ENCODE peak calls at places on chromosomes 7 and 10, in eight cellular contexts. J, T, A, N, U, Q, I and C are unnamed samples.

GRCh38 chr10:102831322-102832071 is 5.7 kb downstream of the CYP17A1 start:
- DNase-seq in J (no peak), T (no peak), A (no peak), N (no peak), U (no peak), Q (no peak), I (no peak), C (no peak)

GRCh38 chr7:36726806-36727503 is 2.7 kb upstream of the AOAH start:
- DNase-seq in J (no peak), T (no peak), A (no peak), N (no peak), U (no peak), Q (no peak), I (no peak), C (no peak)

GRCh38 chr10:50850576-50851340 is 34.7 kb downstream of the A1CF start:
- DNase-seq in J (no peak), T (no peak), A (no peak), N (no peak), U (no peak), Q (no peak), I (no peak), C (no peak)

GRCh38 chr10:129541748-129542487 is 74.9 kb downstream of the MGMT start:
- DNase-seq in J (no peak), T (no peak), A (no peak), N (no peak), U (no peak), Q (no peak), I (no peak), C (no peak)

GRCh38 chr7:86653919-86654659 is 10.4 kb downstream of the GRM3 start:
- DNase-seq in J (no peak), T (no peak), A (peak; percentile 13), N (no peak), U (peak; percentile 60), Q (no peak), I (no peak), C (peak; percentile 13)

GRCh38 chr10:46554166-46554781 is 2.2 kb downstream of the GPRIN2 start:
- DNase-seq in J (no peak), T (no peak), A (peak; percentile 3), N (no peak), U (no peak), Q (no peak), I (no peak), C (no peak)

GRCh38 chr7:98372993-98373392 is 27.9 kb downstream of the BAIAP2L1 start:
- DNase-seq in J (no peak), T (no peak), A (no peak), N (no peak), U (no peak), Q (no peak), I (no peak), C (peak; percentile 23)

GRCh38 chr10:59606551-59606961 is 103.1 kb downstream of the SLC16A9 start:
- DNase-seq in J (no peak), T (no peak), A (no peak), N (no peak), U (no peak), Q (no peak), I (no peak), C (no peak)

GRCh38 chr10:52040486-52040885 is 273.6 kb upstream of the DKK1 start:
- DNase-seq in J (no peak), T (no peak), A (no peak), N (no peak), U (peak; percentile 60), Q (no peak), I (no peak), C (no peak)

GRCh38 chr7:96135241-96135640 is 186.7 kb downstream of the SLC25A13 start:
- DNase-seq in J (no peak), T (no peak), A (no peak), N (no peak), U (no peak), Q (no peak), I (no peak), C (no peak)

GRCh38 chr10:116771101-116771705 is 28.8 kb upstream of the HSPA12A start:
- DNase-seq in J (peak; percentile 79), T (peak; percentile 72), A (peak; percentile 57), N (peak; percentile 84), U (peak; percentile 12), Q (peak; percentile 89), I (no peak), C (no peak)

GRCh38 chr10:116769368-116769767 is 27.0 kb upstream of the HSPA12A start:
- DNase-seq in J (no peak), T (no peak), A (no peak), N (no peak), U (no peak), Q (peak; percentile 20), I (no peak), C (no peak)

GRCh38 chr10:116768786-116769185 is 26.4 kb upstream of the HSPA12A start:
- DNase-seq in J (peak; percentile 21), T (no peak), A (no peak), N (no peak), U (no peak), Q (peak; percentile 17), I (no peak), C (no peak)

GRCh38 chr10:116770281-116770680 is 27.9 kb upstream of the HSPA12A start:
- DNase-seq in J (no peak), T (no peak), A (no peak), N (no peak), U (no peak), Q (peak; percentile 46), I (no peak), C (no peak)

GRCh38 chr10:116769791-116770190 is 27.4 kb upstream of the HSPA12A start:
- DNase-seq in J (peak; percentile 41), T (no peak), A (no peak), N (peak; percentile 51), U (no peak), Q (peak; percentile 59), I (no peak), C (peak; percentile 84)
- H3K4me1 ChIP-seq in J (no peaks in the 10 kb centered on the region), T (peaks cover 12% of the 10 kb centered on the region), A (peaks cover 31% of the 10 kb centered on the region), N (peaks cover 21% of the 10 kb centered on the region), U (no peaks in the 10 kb centered on the region), Q (no peaks in the 10 kb centered on the region), I (no peaks in the 10 kb centered on the region), C (peaks cover 2% of the 10 kb centered on the region)

GRCh38 chr10:86265236-86265876 is 101.2 kb downstream of the GRID1 start:
- DNase-seq in J (no peak), T (no peak), A (no peak), N (no peak), U (no peak), Q (peak; percentile 15), I (no peak), C (no peak)

GRCh38 chr10:86263209-86263608 is 103.4 kb downstream of the GRID1 start:
- DNase-seq in J (no peak), T (no peak), A (no peak), N (no peak), U (peak; percentile 47), Q (peak; percentile 59), I (no peak), C (no peak)

GRCh38 chr10:86263907-86264306 is 102.7 kb downstream of the GRID1 start:
- DNase-seq in J (no peak), T (no peak), A (no peak), N (no peak), U (no peak), Q (peak; percentile 47), I (no peak), C (no peak)

GRCh38 chr10:86265877-86266259 is 100.7 kb downstream of the GRID1 start:
- DNase-seq in J (no peak), T (no peak), A (no peak), N (no peak), U (no peak), Q (peak; percentile 47), I (no peak), C (no peak)

GRCh38 chr10:86264481-86265231 is 101.9 kb downstream of the GRID1 start:
- DNase-seq in J (no peak), T (no peak), A (no peak), N (no peak), U (no peak), Q (peak; percentile 48), I (no peak), C (no peak)
- H3K27me3 ChIP-seq in J (peaks cover 29% of the 10 kb centered on the region), T (peaks cover 13% of the 10 kb centered on the region), A (peaks cover 40% of the 10 kb centered on the region), N (no peaks in the 10 kb centered on the region), U (peaks cover 9% of the 10 kb centered on the region), Q (no peaks in the 10 kb centered on the region), I (no peaks in the 10 kb centered on the region), C (no peaks in the 10 kb centered on the region)

DNA sequence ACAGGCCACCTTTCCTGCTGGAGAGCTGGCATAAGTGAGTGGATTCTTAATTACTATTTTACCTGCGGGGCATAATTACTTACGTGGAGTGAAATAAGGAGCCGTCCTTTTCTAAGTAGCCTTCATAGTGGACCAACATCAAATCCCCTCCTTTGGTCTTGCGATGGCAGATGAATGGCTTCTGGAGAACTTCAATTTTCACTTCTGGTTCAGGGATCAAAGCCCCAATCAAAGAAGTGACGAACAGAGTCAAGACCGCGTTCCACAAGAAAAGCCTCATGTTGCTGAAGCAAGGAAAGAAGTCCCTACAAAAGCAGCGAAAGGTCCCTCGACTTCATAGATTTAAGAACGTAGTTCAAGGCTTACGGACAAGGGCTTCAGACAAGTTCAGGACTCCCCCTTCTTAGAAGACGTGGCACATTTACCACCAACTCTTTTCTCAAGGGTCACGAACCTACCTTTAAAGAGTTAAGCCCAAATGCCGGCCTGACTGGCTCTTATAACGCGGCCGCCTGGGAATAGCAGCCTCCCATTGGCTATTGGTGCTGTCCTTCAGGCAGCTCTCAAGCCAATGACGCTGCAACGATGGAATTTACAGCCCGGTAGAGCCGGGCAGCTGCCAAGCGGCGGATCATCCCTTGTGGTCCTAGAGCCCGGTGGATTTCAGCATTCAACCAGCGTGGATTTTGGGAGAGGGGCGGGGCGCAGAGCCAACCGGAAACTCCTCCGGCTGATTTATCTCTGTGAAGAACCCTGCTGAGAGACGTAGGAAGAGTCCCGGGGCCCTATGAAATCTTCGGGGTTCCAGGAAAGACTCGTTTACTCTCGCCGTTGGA is at the start of gene FKBP14:
- DNase-seq in J (peak; percentile 97), T (peak; percentile 99), A (peak; percentile 99), N (peak; percentile 97), U (peak; percentile 100), Q (peak; percentile 99), I (peak; percentile 94), C (peak; percentile 99)
- TF ChIP-seq CTCF in J (no peak), T (no peak), A (no peak), N (no peak), U (no peak), Q (no peak), I (no peak), C (no peak)

DNA sequence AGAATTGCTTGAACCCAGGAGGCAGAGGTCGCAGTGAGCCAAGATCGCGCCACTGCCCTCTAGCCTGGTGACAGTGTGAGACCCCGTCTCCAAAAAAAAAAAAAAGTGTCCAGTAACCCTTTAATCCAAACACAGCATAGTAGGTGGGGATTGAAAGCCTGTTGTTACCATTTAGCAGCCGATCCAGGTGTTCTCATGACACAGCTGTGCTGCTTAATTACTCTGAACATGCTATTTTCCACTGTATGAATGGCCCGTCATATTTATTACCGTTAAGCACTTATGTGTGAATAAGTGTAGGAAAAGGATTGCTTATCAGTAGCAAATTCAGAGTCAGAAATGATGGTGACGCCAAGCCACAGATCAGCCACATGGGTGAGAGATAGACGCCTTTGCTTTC is 11.7 kb upstream of the ORAI2 start:
- DNase-seq in J (no peak), T (no peak), A (no peak), N (no peak), U (no peak), Q (no peak), I (no peak), C (no peak)
- H3K4me1 ChIP-seq in J (no peaks in the 10 kb centered on the region), T (no peaks in the 10 kb centered on the region), A (peaks cover 36% of the 10 kb centered on the region), N (no peaks in the 10 kb centered on the region), U (no peaks in the 10 kb centered on the region), Q (no peaks in the 10 kb centered on the region), I (no peaks in the 10 kb centered on the region), C (no peaks in the 10 kb centered on the region)

GRCh38 chr10:101139421-101139911 is 8.4 kb downstream of the TLX1 start:
- DNase-seq in J (no peak), T (no peak), A (no peak), N (no peak), U (peak; percentile 81), Q (peak; percentile 47), I (no peak), C (peak; percentile 37)
- H3K27me3 ChIP-seq in J (peaks cover 96% of the 10 kb centered on the region), T (peaks cover 97% of the 10 kb centered on the region), A (peaks cover 99% of the 10 kb centered on the region), N (peaks cover 7% of the 10 kb centered on the region), U (peaks cover 100% of the 10 kb centered on the region), Q (peaks cover 95% of the 10 kb centered on the region), I (peaks cover 100% of the 10 kb centered on the region), C (peaks cover 100% of the 10 kb centered on the region)